ENCODE peak calls at places on chromosomes 4 and X, in six cellular contexts. I, W, S, H, G and F are unnamed samples.

GRCh38 chrX:10949541-10949940 is 161.6 kb upstream of the HCCS start:
- DNase-seq in H (no peak), S (no peak), W (no peak), I (no peak), G (no peak), F (no peak)

GRCh38 chrX:72705814-72706213 is 8.3 kb downstream of the PHKA1 start:
- DNase-seq in G (no peak), H (no peak), I (no peak), W (no peak), S (no peak), F (no peak)

GRCh38 chrX:136147320-136147901 is at the start of gene FHL1:
- DNase-seq in S (peak), I (peak), H (no peak), W (peak), G (peak), F (no peak)

GRCh38 chrX:106670631-106671030 is 55.9 kb upstream of the RNF128 start:
- DNase-seq in I (no peak), H (no peak), W (no peak), G (no peak), S (no peak), F (no peak)

GRCh38 chr4:183349673-183350072 is 27.4 kb upstream of the CLDN24 start:
- DNase-seq in I (no peak), W (no peak), G (no peak), H (no peak), S (no peak), F (no peak)

GRCh38 chrX:101237041-101237440 is 17.5 kb downstream of the DRP2 start:
- DNase-seq in W (no peak), S (no peak), I (no peak), G (no peak), H (no peak), F (no peak)

GRCh38 chr4:71495454-71495853 is 156.6 kb downstream of the SLC4A4 start:
- DNase-seq in I (no peak), S (no peak), W (no peak), G (no peak), H (no peak), F (no peak)

GRCh38 chr4:54840992-54841768 is 183.4 kb downstream of the KIT start:
- DNase-seq in G (peak), H (no peak), I (no peak), S (no peak), W (no peak), F (no peak)

GRCh38 chr4:106095408-106095807 is 200.1 kb downstream of the NPNT start:
- DNase-seq in I (no peak), S (no peak), G (no peak), W (no peak), H (no peak), F (no peak)

DNA sequence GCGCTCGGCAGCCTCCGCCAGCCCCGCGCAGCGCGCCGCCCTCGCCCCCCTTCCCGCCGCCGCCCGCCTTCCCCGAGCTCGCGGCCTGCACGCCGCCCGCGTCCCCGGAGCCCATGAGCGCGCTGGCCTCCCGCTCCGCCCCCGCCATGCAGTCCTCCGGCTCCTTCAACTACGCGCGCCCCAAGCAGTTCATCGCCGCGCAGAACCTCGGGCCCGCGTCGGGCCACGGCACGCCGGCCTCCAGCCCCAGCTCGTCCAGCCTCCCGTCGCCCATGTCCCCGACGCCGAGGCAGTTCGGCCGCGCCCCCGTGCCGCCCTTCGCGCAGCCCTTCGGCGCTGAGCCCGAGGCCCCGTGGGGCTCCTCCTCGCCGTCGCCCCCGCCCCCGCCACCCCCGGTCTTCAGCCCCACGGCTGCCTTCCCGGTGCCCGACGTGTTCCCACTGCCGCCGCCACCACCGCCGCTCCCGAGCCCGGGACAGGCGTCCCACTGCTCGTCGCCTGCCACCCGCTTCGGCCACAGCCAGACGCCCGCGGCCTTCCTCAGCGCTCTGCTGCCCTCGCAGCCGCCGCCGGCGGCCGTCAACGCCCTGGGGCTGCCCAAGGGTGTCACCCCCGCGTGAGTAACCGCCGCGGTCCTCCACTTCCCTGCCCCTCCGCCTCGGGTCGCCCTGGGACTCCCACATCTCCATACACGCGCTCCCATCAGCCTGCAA is 132.1 kb downstream of the CBR4 start:
- DNase-seq in G (peak), H (peak), S (no peak), I (peak), W (peak), F (no peak)
- H3K27ac ChIP-seq in G (no peak), H (no peak), S (no peak), I (peak), W (peak), F (no peak)

GRCh38 chr4:136307765-136308164 is 1224.5 kb downstream of the PCDH18 start:
- DNase-seq in I (no peak), H (no peak), S (no peak), W (no peak), G (no peak), F (no peak)
- H3K27ac ChIP-seq in I (no peak), H (no peak), S (no peak), W (no peak), G (no peak), F (no peak)

GRCh38 chr4:15066140-15066539 is 63.9 kb downstream of the CPEB2 start:
- DNase-seq in I (no peak), W (no peak), H (no peak), S (no peak), G (no peak), F (no peak)
- H3K27ac ChIP-seq in I (peak), W (peak), H (no peak), S (no peak), G (no peak), F (no peak)

DNA sequence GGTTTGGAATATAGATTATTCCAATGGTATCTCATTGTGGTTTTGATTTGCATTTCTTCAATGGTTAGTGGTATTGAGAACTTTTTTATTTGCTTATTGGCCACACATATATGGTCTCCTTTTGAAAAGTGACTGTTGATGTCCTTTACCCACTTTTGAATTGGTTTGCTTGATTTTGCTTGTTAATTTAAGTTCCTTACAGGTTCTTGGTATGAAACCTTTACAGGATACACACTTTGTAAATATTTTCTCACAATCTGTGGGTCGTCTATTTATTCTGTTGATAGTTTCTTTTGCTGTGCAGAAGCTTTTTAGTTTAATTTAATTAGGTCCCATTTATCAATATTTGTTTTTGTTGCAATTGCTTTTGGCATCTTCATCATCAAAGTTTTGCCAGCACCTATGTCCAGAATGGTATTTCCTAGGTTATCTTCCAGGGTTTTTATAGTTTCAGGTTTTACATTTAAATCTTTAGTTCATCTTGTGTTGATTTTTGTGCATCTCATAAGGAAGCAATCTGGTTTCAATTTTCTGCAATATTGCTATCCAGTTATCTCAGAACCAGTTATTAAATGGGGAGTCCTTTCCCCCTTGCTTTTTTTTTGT is 475.7 kb upstream of the PABPC4L start:
- DNase-seq in W (no peak), I (no peak), G (no peak), H (no peak), S (no peak), F (no peak)
- H3K27ac ChIP-seq in W (no peak), I (no peak), G (no peak), H (no peak), S (no peak), F (no peak)

DNA sequence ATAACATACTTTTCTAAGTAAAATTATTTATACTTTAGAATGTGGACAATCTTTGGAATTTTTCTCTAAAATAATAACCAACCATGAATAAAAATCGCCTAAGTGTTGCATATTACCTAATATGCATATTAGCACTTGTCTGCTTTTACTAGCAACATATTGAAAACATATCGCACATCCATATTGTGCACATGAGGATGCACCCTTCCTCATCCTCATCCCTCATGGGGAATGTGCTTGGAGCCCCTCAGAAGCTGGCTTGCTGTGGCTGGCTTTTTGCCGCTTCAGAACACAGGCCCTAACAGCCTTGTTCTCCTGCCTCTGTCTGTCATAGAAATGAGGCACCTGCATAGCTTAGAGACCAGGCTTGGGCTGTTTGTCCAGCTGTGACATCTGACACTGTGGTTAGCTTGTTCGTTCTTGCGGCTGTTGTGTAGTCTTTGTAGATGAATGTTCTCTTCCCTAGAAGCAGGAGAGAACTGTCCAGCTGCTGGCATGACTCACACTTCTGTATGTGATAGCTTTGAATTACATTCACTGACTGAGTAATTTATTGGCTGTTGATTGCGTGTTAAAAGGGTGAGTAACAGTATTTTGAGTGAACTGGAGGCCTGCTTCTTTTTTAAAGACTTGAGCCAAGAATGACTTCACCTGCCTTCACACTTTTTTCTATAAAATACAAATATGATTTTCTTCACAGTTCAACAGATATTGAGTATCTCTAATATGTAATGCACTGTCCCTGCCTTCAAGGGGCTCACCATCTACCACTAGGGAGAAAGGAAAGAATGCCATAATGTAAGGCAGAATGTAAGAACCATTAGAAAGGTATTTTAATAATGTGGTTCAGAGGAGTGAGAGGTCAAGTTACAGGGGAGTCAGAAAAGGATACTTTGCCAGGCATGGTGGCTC is 81.9 kb downstream of the HMGB2 start:
- DNase-seq in I (peak), S (no peak), W (peak), G (peak), H (peak), F (peak)
- H3K27ac ChIP-seq in I (no peak), S (no peak), W (no peak), G (no peak), H (peak), F (peak)

GRCh38 chrX:112910418-112910817 is 69.8 kb upstream of the AMOT start:
- DNase-seq in H (no peak), G (no peak), I (no peak), S (no peak), W (no peak), F (no peak)
- H3K27ac ChIP-seq in H (no peak), G (no peak), I (no peak), S (no peak), W (no peak), F (no peak)

DNA sequence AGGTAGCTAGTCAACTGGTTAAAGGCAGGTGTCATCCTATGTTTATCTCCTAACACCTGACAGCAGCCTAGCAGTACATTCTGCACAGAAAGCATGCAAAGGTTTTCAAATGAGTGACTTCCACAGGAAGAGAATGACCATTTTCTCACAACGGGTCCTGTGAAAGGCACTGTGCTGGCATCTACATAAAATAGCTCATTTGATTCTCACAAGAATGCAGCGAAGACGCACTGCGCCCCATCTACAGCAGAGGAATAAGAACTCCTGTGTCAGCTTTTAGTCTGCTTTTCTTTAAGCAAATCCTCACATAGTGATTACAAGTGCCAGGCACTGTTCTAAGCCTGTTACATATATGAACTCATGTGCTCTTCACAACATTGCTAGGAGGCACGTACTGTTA is 62.5 kb downstream of the AFAP1 start:
- DNase-seq in I (no peak), H (no peak), S (no peak), G (no peak), W (no peak), F (no peak)
- H3K27ac ChIP-seq in I (no peak), H (no peak), S (peak), G (no peak), W (peak), F (no peak)

DNA sequence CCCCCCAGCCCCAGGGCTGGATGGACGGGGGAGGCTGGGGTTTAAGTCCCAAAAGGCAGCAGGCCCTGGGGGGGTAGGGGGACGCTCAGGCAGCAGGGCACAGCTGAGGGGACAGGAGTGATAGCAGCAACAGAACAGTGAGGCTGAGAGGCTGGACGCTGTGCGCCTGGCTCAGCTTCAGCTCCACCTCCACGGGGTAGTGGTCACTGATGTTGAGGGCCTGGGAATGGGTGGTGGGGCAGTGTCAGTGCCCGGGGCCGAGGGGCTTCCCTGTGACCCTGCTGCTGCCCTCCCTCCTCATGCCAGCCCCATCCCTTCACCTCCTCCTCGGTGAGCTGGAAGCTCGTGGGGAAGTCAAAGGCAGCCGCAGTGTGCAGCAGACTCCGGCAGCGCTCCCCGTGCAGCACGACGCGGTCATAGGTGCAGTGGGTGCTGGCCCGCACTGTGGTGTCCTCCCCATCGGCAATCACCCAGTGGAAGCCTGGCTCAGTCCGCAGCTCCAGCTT is 4.5 kb downstream of the RPL10 start:
- DNase-seq in S (no peak), W (no peak), H (no peak), G (no peak), I (no peak), F (no peak)
- H3K27ac ChIP-seq in S (no peak), W (no peak), H (peak), G (no peak), I (no peak), F (peak)

GRCh38 chrX:18873189-18873791 is 110.6 kb downstream of the PHKA2 start:
- DNase-seq in W (peak), H (no peak), I (no peak), S (no peak), G (no peak), F (peak)

GRCh38 chrX:18872621-18873020 is 111.3 kb downstream of the PHKA2 start:
- DNase-seq in W (no peak), S (no peak), I (no peak), H (no peak), G (no peak), F (no peak)

GRCh38 chrX:18871970-18872369 is 111.9 kb downstream of the PHKA2 start:
- DNase-seq in I (no peak), H (no peak), G (no peak), S (no peak), W (no peak), F (no peak)

GRCh38 chrX:18873836-18874235 is 110.1 kb downstream of the PHKA2 start:
- DNase-seq in G (no peak), I (no peak), H (no peak), S (no peak), W (no peak), F (no peak)

DNA sequence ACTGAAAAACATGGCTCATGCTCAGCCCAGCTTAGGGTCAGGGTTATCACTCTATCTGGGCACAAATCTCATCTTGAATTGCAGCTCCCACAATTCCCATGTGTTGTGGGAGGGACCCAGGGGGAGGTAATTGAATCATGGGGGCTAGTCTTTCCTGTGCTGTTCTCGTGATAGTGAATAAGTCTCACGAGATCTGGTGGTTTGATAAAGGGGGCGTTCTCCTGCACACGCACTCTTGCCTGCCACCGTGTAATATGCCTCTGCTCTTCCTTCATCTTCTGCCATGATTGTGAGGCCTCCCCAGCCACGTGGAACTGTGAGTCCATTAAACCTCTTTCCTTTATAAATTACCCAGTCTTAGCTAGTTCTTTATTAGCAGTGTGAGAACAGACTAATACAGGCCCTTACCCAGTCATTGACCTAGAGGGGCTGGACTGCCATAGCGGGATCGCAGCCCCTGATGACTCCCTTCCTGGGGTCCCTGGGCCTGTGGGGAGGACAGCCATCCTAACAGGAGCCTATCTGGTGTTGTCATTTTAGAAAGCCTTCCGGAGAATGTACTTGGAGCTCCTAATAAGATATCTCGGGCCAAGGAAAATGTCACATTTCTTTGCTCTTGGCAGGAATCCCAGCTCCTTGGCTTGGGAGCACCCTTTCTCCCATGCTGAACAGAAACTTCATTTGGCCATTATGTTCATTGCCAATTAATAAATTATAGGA is 112.6 kb downstream of the PHKA2 start:
- DNase-seq in H (no peak), W (peak), I (no peak), S (no peak), G (no peak), F (no peak)
- H3K27ac ChIP-seq in H (no peak), W (peak), I (peak), S (no peak), G (no peak), F (no peak)

DNA sequence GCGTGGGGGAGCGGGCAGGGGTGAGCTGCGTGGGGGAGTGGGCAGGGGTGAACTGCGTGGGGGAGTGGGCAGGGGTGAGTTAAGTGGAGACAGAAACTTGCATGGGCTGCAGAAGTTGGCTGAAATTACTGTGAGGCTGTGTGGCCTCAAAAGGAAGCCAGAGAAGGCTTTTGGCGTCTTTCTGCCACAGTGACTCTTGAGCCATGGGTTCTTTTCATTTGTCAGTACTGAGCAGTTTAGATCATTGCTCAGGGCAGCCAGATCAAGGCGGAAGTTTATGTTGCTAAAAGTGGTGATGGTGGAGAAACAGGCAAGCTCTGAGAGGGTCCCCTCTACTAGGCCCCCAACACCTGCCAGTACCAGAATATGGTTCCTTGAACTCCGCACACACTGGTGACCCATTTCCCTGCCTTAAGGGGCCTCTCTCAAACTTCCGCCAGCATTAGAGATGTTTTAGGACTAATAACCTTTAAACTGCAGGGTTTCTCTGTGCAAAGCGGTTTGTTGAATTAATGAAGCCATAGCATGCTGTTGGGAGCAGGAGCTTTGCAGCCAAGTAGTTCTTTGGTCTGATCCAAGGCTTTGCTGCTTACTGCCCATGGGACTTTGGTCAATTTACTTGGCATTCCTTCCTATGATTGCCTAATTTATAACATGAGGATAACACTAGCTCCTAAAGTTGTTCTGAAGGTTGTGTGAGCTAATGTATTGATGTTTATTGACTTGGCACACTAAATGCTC is 34.6 kb downstream of the RNF175 start:
- DNase-seq in G (no peak), I (no peak), S (no peak), H (no peak), W (no peak), F (no peak)
- H3K27ac ChIP-seq in G (no peak), I (no peak), S (no peak), H (no peak), W (no peak), F (no peak)